ENCODE peak calls at places on chromosomes 5 and 9, in eight cellular contexts. Z is SK-N-SH, M is adrenal gland, B is lower lobe of right lung, L is Peyer's patch, N is left ventricle myocardium inferior, I is left lung, G is H9. C is an unnamed sample.
A peak's percentile ranks its signal among the peaks of the same experiment; 100 is the strongest.

GRCh38 chr5:28648108-28648507 is 1609.7 kb upstream of the CDH9 start:
- DNase-seq in Z (peak; percentile 1), M (no peak), B (no peak), L (no peak), N (no peak), I (no peak), G (no peak), C (no peak)

GRCh38 chr5:103119067-103119764 is 722 bp downstream of the GIN1 start:
- DNase-seq in Z (peak; percentile 1), M (no peak), B (no peak), L (no peak), N (no peak), I (no peak), G (no peak), C (no peak)

GRCh38 chr5:142059304-142059940 is 46.6 kb upstream of the GNPDA1 start:
- DNase-seq in Z (no peak), M (peak; percentile 69), B (no peak), L (no peak), N (no peak), I (no peak), G (peak; percentile 38), C (peak; percentile 36)

GRCh38 chr9:73911814-73912213 is 585.3 kb upstream of the RORB start:
- DNase-seq in Z (no peak), M (no peak), B (no peak), L (no peak), N (no peak), I (no peak), G (no peak), C (no peak)

GRCh38 chr5:122985954-122986721 is 50.4 kb downstream of the PPIC start:
- DNase-seq in Z (no peak), M (no peak), B (no peak), L (no peak), N (no peak), I (no peak), G (no peak), C (no peak)

GRCh38 chr5:56091664-56092063 is 96.9 kb upstream of the IL6ST start:
- DNase-seq in Z (peak; percentile 66), M (no peak), B (no peak), L (no peak), N (no peak), I (no peak), G (no peak), C (no peak)

GRCh38 chr5:42858709-42859108 is 47.0 kb upstream of the SELENOP start:
- DNase-seq in Z (no peak), M (peak; percentile 25), B (no peak), L (no peak), N (no peak), I (no peak), G (no peak), C (no peak)

GRCh38 chr5:38189031-38189632 is 69.2 kb upstream of the EGFLAM start:
- DNase-seq in Z (no peak), M (peak; percentile 19), B (no peak), L (no peak), N (no peak), I (peak; percentile 76), G (peak; percentile 46), C (no peak)

GRCh38 chr5:118076490-118076889 is 911.9 kb downstream of the DTWD2 start:
- DNase-seq in Z (no peak), M (no peak), B (no peak), L (no peak), N (no peak), I (no peak), G (no peak), C (no peak)

GRCh38 chr5:103433216-103433615 is 129.4 kb downstream of the NUDT12 start:
- DNase-seq in Z (no peak), M (no peak), B (no peak), L (no peak), N (no peak), I (no peak), G (no peak), C (no peak)

GRCh38 chr5:35538198-35538931 is 79.3 kb upstream of the SPEF2 start:
- DNase-seq in Z (no peak), M (no peak), B (no peak), L (no peak), N (no peak), I (no peak), G (no peak), C (no peak)

GRCh38 chr9:33381231-33381791 is 21.1 kb downstream of the AQP7 start:
- DNase-seq in Z (no peak), M (no peak), B (no peak), L (no peak), N (no peak), I (no peak), G (peak; percentile 89), C (no peak)

GRCh38 chr5:96476654-96477053 is 43.6 kb upstream of the PCSK1 start:
- DNase-seq in Z (no peak), M (no peak), B (no peak), L (no peak), N (no peak), I (no peak), G (no peak), C (no peak)

GRCh38 chr9:70472268-70473249 is 58.1 kb upstream of the KLF9 start:
- DNase-seq in Z (no peak), M (no peak), B (no peak), L (no peak), N (no peak), I (no peak), G (no peak), C (no peak)

GRCh38 chr5:115583474-115583873 is 18.8 kb downstream of the TICAM2 start:
- DNase-seq in Z (no peak), M (no peak), B (no peak), L (no peak), N (no peak), I (no peak), G (no peak), C (no peak)

GRCh38 chr9:131609116-131609830 is 64.0 kb downstream of the PRRT1B start:
- DNase-seq in Z (no peak), M (peak; percentile 47), B (no peak), L (no peak), N (peak; percentile 61), I (peak; percentile 37), G (no peak), C (peak; percentile 65)

GRCh38 chr9:126499005-126499910 is 114.5 kb upstream of the LMX1B start:
- DNase-seq in Z (peak; percentile 82), M (no peak), B (peak; percentile 65), L (no peak), N (no peak), I (peak; percentile 91), G (peak; percentile 63), C (no peak)

GRCh38 chr9:97511762-97512429 is 10.4 kb downstream of the TMOD1 start:
- DNase-seq in Z (no peak), M (no peak), B (no peak), L (no peak), N (no peak), I (no peak), G (no peak), C (no peak)

GRCh38 chr9:97515662-97516061 is 14.2 kb downstream of the TMOD1 start:
- DNase-seq in Z (no peak), M (no peak), B (no peak), L (no peak), N (no peak), I (no peak), G (no peak), C (no peak)

GRCh38 chr9:97516111-97516510 is 14.6 kb downstream of the TMOD1 start:
- DNase-seq in Z (no peak), M (no peak), B (no peak), L (no peak), N (no peak), I (no peak), G (no peak), C (no peak)

GRCh38 chr9:97512966-97513560 is 11.6 kb downstream of the TMOD1 start:
- DNase-seq in Z (no peak), M (no peak), B (no peak), L (no peak), N (no peak), I (no peak), G (peak; percentile 15), C (no peak)

DNA sequence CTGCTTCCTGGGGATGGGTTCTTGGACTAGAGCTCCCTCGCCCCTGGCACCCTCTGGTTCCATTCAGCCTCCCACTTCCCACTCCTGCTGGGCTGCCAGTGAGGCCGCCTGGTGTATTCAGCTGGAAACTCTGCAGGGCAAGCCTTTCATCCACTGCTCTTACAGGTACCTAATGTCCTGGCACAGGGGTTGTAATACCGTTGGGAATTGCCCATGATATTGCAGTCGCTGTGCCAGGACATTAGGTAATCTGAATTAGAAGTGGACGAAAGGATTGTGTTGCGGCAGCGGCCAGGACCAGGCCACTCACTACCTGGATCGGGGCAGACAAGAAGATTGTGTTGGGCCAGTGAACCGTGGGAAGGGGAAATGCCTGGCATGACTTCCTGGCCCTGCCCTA is 13.1 kb downstream of the TMOD1 start:
- DNase-seq in Z (no peak), M (no peak), B (no peak), L (no peak), N (peak; percentile 45), I (no peak), G (no peak), C (peak; percentile 62)
- TF ChIP-seq CTCF in Z (no peak), M (no peak), B (no peak), L (no peak), N (peak; percentile 26), I (no peak), G (no peak), C (no peak)

DNA sequence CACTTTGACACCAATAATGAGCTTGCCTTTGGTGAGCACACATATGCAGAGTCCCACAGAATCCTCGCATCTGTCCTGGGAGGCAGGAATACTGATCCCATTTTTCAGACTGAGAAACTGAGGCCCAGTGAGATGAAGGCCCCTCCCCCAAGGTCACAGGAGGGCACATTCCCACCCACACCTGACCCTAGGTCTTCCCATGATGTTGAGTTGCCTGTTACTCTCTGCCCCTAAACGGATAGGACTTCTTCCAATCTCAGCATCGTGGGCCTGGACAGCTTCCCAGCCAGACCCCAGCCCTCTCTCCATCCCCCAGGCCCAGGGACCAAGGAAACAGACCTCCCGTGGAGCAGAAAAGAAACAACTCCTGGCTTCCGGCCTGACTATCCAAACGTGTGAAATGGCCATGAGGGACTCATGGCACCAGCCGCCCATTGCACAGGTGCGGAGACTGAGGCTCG is 877 bp downstream of the SH3GLB2 start:
- DNase-seq in Z (peak; percentile 51), M (no peak), B (no peak), L (no peak), N (no peak), I (no peak), G (no peak), C (no peak)
- H3K4me1 ChIP-seq in Z (peaks cover 15% of the 10 kb centered on the region), M (peaks cover 20% of the 10 kb centered on the region), B (peaks cover 23% of the 10 kb centered on the region), L (peaks cover 4% of the 10 kb centered on the region), N (peaks cover 32% of the 10 kb centered on the region), I (peaks cover 14% of the 10 kb centered on the region), G (no peaks in the 10 kb centered on the region), C (peaks cover 35% of the 10 kb centered on the region)

GRCh38 chr5:171629221-171630005 is 156.2 kb upstream of the SMIM23 start:
- DNase-seq in Z (no peak), M (no peak), B (no peak), L (no peak), N (no peak), I (no peak), G (peak; percentile 29), C (no peak)
- TF ChIP-seq CTCF in Z (no peak), M (no peak), B (no peak), L (no peak), N (no peak), I (no peak), G (no peak), C (no peak)

DNA sequence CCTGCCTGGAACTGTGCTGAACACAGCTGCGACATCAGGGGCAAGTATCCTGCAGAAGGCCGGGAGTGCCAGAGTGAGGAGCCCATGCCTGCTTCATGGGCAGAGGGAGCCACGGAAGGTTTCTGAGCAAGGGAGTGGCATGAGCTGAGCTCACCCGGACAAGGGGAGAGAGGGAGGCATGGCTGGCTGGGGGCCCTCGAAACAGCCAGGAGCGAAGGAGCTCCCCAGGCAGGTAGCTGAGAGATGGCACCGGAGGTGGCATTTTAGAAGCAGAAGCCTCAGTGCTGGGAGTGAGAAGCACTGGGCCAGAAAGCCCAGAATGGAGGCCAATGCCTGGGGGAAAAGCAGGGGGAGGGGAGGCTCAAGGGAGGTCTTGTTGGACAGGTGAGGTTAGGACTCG is 56.9 kb upstream of the SARDH start:
- DNase-seq in Z (no peak), M (no peak), B (no peak), L (no peak), N (no peak), I (no peak), G (no peak), C (no peak)
- H3K4me1 ChIP-seq in Z (no peaks in the 10 kb centered on the region), M (no peaks in the 10 kb centered on the region), B (peaks cover 16% of the 10 kb centered on the region), L (no peaks in the 10 kb centered on the region), N (peaks cover 14% of the 10 kb centered on the region), I (peaks cover 4% of the 10 kb centered on the region), G (no peaks in the 10 kb centered on the region), C (no peaks in the 10 kb centered on the region)

C was measured in heart left ventricle.